ENCODE peak calls at places on chromosomes 12 and 14, in four cellular contexts. N, V, L and F are unnamed samples.

GRCh38 chr12:108729612-108730336 is 1.5 kb downstream of the CORO1C start:
- DNase-seq in N (peak), V (no peak), L (peak), F (no peak)

GRCh38 chr14:32998433-32998832 is 59.8 kb downstream of the NPAS3 start:
- DNase-seq in N (no peak), V (no peak), L (peak), F (no peak)

GRCh38 chr12:98533723-98534251 is 18.4 kb downstream of the TMPO start:
- DNase-seq in N (no peak), V (no peak), L (no peak), F (no peak)

GRCh38 chr14:100782516-100783320 is 43.2 kb upstream of the MEG3 start:
- DNase-seq in N (no peak), V (no peak), L (no peak), F (no peak)

GRCh38 chr14:64541261-64541970 is 875 bp downstream of the HSPA2 start:
- DNase-seq in N (no peak), V (peak), L (no peak), F (peak)

GRCh38 chr12:78229491-78230209 is 399.0 kb downstream of the NAV3 start:
- DNase-seq in N (peak), V (no peak), L (peak), F (no peak)

GRCh38 chr14:75471059-75471458 is 43.2 kb downstream of the JDP2 start:
- DNase-seq in N (no peak), V (no peak), L (no peak), F (no peak)

GRCh38 chr12:25557830-25558436 is 4.8 kb upstream of the LMNTD1 start:
- DNase-seq in N (no peak), V (no peak), L (peak), F (no peak)

GRCh38 chr14:101469382-101470251 is 91.7 kb upstream of the DIO3 start:
- DNase-seq in N (no peak), V (no peak), L (no peak), F (no peak)

GRCh38 chr14:105483300-105484068 is 3.2 kb upstream of the CRIP1 start:
- DNase-seq in N (no peak), V (peak), L (no peak), F (peak)

GRCh38 chr12:53200107-53200457 is 7.0 kb downstream of the ITGB7 start:
- DNase-seq in N (no peak), V (no peak), L (no peak), F (no peak)

GRCh38 chr14:33052899-33053400 is 114.3 kb downstream of the NPAS3 start:
- DNase-seq in N (peak), V (no peak), L (no peak), F (no peak)

GRCh38 chr14:105385698-105386365 is 12.5 kb upstream of the TEX22 start:
- DNase-seq in N (no peak), V (peak), L (no peak), F (peak)

GRCh38 chr12:54697836-54698235 is 49.7 kb upstream of the DCD start:
- DNase-seq in N (no peak), V (no peak), L (no peak), F (no peak)

GRCh38 chr12:108515916-108516315 is 839 bp downstream of the FICD start:
- DNase-seq in N (no peak), V (no peak), L (no peak), F (no peak)

GRCh38 chr14:24086193-24086955 is 7.7 kb upstream of the PCK2 start:
- DNase-seq in N (no peak), V (no peak), L (no peak), F (no peak)

GRCh38 chr14:102675396-102675795 is 82.9 kb downstream of the RCOR1 start:
- DNase-seq in N (no peak), V (no peak), L (peak), F (no peak)

GRCh38 chr14:104298458-104298857 is 160.1 kb downstream of the KIF26A start:
- DNase-seq in N (no peak), V (peak), L (no peak), F (no peak)

GRCh38 chr12:63919758-63920157 is 75.3 kb downstream of the SRGAP1 start:
- DNase-seq in N (no peak), V (no peak), L (no peak), F (no peak)

GRCh38 chr12:716506-716905 is 35.9 kb upstream of the WNK1 start:
- DNase-seq in N (no peak), V (peak), L (no peak), F (peak)

GRCh38 chr14:44833376-44833775 is 128.4 kb downstream of the KLHL28 start:
- DNase-seq in N (no peak), V (no peak), L (peak), F (no peak)

GRCh38 chr12:54601841-54602240 is 13.4 kb upstream of the PPP1R1A start:
- DNase-seq in N (peak), V (no peak), L (peak), F (no peak)

GRCh38 chr14:49506650-49507049 is 79.5 kb downstream of the RPS29 start:
- DNase-seq in N (no peak), V (no peak), L (no peak), F (no peak)

GRCh38 chr12:121762269-121762668 is 31.2 kb downstream of the RHOF start:
- DNase-seq in N (no peak), V (no peak), L (no peak), F (no peak)

GRCh38 chr14:93932642-93933041 is 5.5 kb downstream of the FAM181A start:
- DNase-seq in N (no peak), V (no peak), L (no peak), F (no peak)

GRCh38 chr12:62562892-62563291 is 96.3 kb downstream of the MON2 start:
- DNase-seq in N (no peak), V (no peak), L (peak), F (no peak)

GRCh38 chr14:42013560-42013959 is 406.9 kb downstream of the LRFN5 start:
- DNase-seq in N (no peak), V (no peak), L (no peak), F (no peak)

GRCh38 chr12:46944104-46944503 is 118.3 kb upstream of the SLC38A4 start:
- DNase-seq in N (no peak), V (no peak), L (peak), F (no peak)